ENCODE peak calls at places on chromosomes 16 and 17, in ten cellular contexts. W is H9, G is sigmoid colon, H is left lung, P is upper lobe of left lung, L is SK-N-SH, Q is heart left ventricle, U is keratinocyte, E is PC-3, V is hepatocyte. R is an unnamed sample. For H3K9me3, the result is how much of the 10 kb centered on the place peaks cover.

GRCh38 chr16:17305694-17306093 is 165.1 kb downstream of the XYLT1 start:
- DNase-seq in V (no peak), U (no peak), L (no peak), Q (no peak), H (no peak), E (no peak), W (no peak), G (no peak), P (no peak), R (no peak)

GRCh38 chr16:16861546-16861945 is 482.6 kb downstream of the NPIPA7 start:
- DNase-seq in Q (peak), G (no peak), E (peak), V (peak), L (peak), W (peak), H (no peak), U (no peak), P (no peak), R (no peak)

GRCh38 chr16:56608876-56609462 is 585 bp downstream of the MT2A start:
- DNase-seq in H (no peak), G (no peak), L (peak), E (no peak), P (peak), U (no peak), Q (peak), V (no peak), W (no peak), R (no peak)

GRCh38 chr17:1147664-1148063 is 32.1 kb downstream of the ABR start:
- DNase-seq in P (no peak), W (peak), V (peak), H (no peak), E (peak), U (peak), G (no peak), L (no peak), Q (peak), R (no peak)

GRCh38 chr16:23302045-23302956 is at the start of gene SCNN1B:
- DNase-seq in H (peak), Q (no peak), E (peak), P (peak), L (peak), V (no peak), W (peak), U (no peak), G (no peak), R (peak)

GRCh38 chr17:63579633-63580032 is 21.1 kb upstream of the TACO1 start:
- DNase-seq in V (peak), U (no peak), Q (no peak), L (no peak), G (no peak), H (no peak), E (no peak), P (no peak), W (peak), R (no peak)

GRCh38 chr17:29593546-29594440 is 861 bp downstream of the ANKRD13B start:
- DNase-seq in G (peak), H (no peak), P (no peak), V (peak), L (no peak), Q (peak), E (peak), U (no peak), W (peak), R (peak)

GRCh38 chr17:1648582-1649115 is 1.0 kb downstream of the RILP start:
- DNase-seq in H (peak), E (peak), Q (peak), W (peak), U (peak), P (peak), G (peak), V (peak), L (peak), R (peak)

GRCh38 chr17:7336240-7337175 is at the start of gene ACAP1:
- DNase-seq in Q (no peak), H (peak), W (peak), P (peak), G (no peak), V (no peak), L (no peak), E (no peak), U (no peak), R (peak)

GRCh38 chr16:57128787-57129389 is 36.5 kb downstream of the CPNE2 start:
- DNase-seq in W (no peak), E (no peak), P (no peak), U (no peak), Q (no peak), G (no peak), L (no peak), V (no peak), H (peak), R (no peak)

GRCh38 chr17:8746501-8747236 is 2.0 kb upstream of the CCDC42 start:
- DNase-seq in E (no peak), W (peak), Q (no peak), U (no peak), H (no peak), P (no peak), V (no peak), L (peak), G (no peak), R (no peak)

GRCh38 chr16:53865492-53865863 is 161.5 kb downstream of the FTO start:
- DNase-seq in E (no peak), G (no peak), Q (no peak), H (no peak), V (no peak), L (no peak), U (peak), P (no peak), W (no peak), R (no peak)

GRCh38 chr17:78541488-78542237 is 35.5 kb downstream of the DNAH17 start:
- DNase-seq in G (peak), H (no peak), W (no peak), E (peak), Q (peak), U (no peak), P (no peak), L (no peak), V (no peak), R (peak)

GRCh38 chr17:69142473-69142802 is 743 bp upstream of the ABCA6 start:
- DNase-seq in L (no peak), P (no peak), E (no peak), G (no peak), H (no peak), U (no peak), V (no peak), Q (no peak), W (no peak), R (no peak)

GRCh38 chr16:27452569-27453475 is 50.8 kb downstream of the IL21R start:
- DNase-seq in U (no peak), L (no peak), Q (no peak), W (no peak), G (no peak), H (no peak), E (no peak), P (no peak), V (no peak), R (no peak)

GRCh38 chr16:30121741-30122620 is 1.0 kb downstream of the MAPK3 start:
- DNase-seq in L (peak), P (peak), Q (peak), W (peak), H (peak), U (no peak), V (no peak), G (peak), E (no peak), R (peak)

GRCh38 chr16:68311316-68311620 is 449 bp downstream of the PRMT7 start:
- DNase-seq in V (no peak), P (no peak), E (peak), U (no peak), W (no peak), G (no peak), H (no peak), Q (no peak), L (no peak), R (no peak)

GRCh38 chr16:69100046-69100765 is 5.2 kb upstream of the HAS3 start:
- DNase-seq in Q (no peak), V (no peak), E (no peak), W (no peak), H (no peak), P (no peak), U (no peak), L (peak), G (no peak), R (peak)

GRCh38 chr16:5193877-5194276 is 96.3 kb upstream of the EEF2KMT start:
- DNase-seq in Q (no peak), L (no peak), W (no peak), E (no peak), U (no peak), V (no peak), H (no peak), P (no peak), G (no peak), R (no peak)

GRCh38 chr16:67405336-67405735 is 10.9 kb downstream of the ZDHHC1 start:
- DNase-seq in G (no peak), W (no peak), E (no peak), H (no peak), P (no peak), V (no peak), U (no peak), L (no peak), Q (no peak), R (no peak)

GRCh38 chr17:78908426-78908825 is 5.4 kb upstream of the CEP295NL start:
- DNase-seq in L (no peak), U (no peak), P (no peak), E (no peak), W (no peak), Q (no peak), V (no peak), G (no peak), H (no peak), R (no peak)

GRCh38 chr17:10197721-10198508 is 491 bp downstream of the GAS7 start:
- DNase-seq in Q (no peak), U (no peak), P (peak), G (no peak), W (peak), H (peak), E (no peak), L (peak), V (peak), R (peak)

GRCh38 chr17:83176956-83177583 is 97.7 kb downstream of the METRNL start:
- DNase-seq in H (no peak), Q (no peak), L (no peak), U (no peak), W (no peak), G (peak), E (no peak), P (no peak), V (no peak), R (no peak)

GRCh38 chr17:2393184-2393953 is 7.5 kb downstream of the MNT start:
- DNase-seq in U (no peak), Q (peak), L (peak), W (peak), V (peak), H (peak), E (peak), G (peak), P (peak), R (peak)

GRCh38 chr17:70945386-70945785 is 776.1 kb downstream of the KCNJ2 start:
- DNase-seq in E (no peak), G (no peak), Q (no peak), P (no peak), H (no peak), U (no peak), L (no peak), V (no peak), W (peak), R (no peak)

GRCh38 chr16:81967358-81967757 is 43.9 kb downstream of the SDR42E1 start:
- DNase-seq in W (no peak), H (no peak), P (no peak), E (no peak), G (no peak), U (no peak), V (no peak), Q (no peak), L (no peak), R (no peak)

GRCh38 chr16:81831722-81832126 is 52.6 kb downstream of the PLCG2 start:
- DNase-seq in W (peak), Q (peak), U (no peak), H (peak), E (no peak), G (peak), P (no peak), L (no peak), V (no peak), R (peak)

GRCh38 chr16:88527186-88527936 is 42.8 kb upstream of the ZC3H18 start:
- DNase-seq in E (peak), P (peak), L (peak), U (no peak), W (peak), H (peak), G (peak), Q (peak), V (peak), R (peak)

GRCh38 chr17:35898283-35899070 is 18.3 kb upstream of the CCL5 start:
- DNase-seq in V (no peak), P (no peak), L (no peak), Q (peak), U (no peak), G (no peak), E (peak), W (no peak), H (no peak), R (no peak)

GRCh38 chr16:46658925-46659324 is 30.1 kb downstream of the VPS35 start:
- DNase-seq in U (no peak), G (no peak), E (no peak), V (no peak), W (no peak), H (peak), L (no peak), P (no peak), Q (peak), R (no peak)

GRCh38 chr17:77451894-77452852 is 311.4 kb downstream of the SEC14L1 start:
- DNase-seq in H (peak), E (no peak), L (peak), G (peak), W (peak), Q (peak), U (no peak), V (peak), P (peak), R (peak)

GRCh38 chr17:77450742-77451270 is 310.0 kb downstream of the SEC14L1 start:
- DNase-seq in U (no peak), E (no peak), Q (no peak), H (no peak), V (no peak), P (no peak), G (no peak), W (no peak), L (no peak), R (no peak)

GRCh38 chr17:77449908-77450741 is 309.4 kb downstream of the SEC14L1 start:
- DNase-seq in H (peak), G (peak), L (peak), Q (peak), U (no peak), P (peak), E (peak), V (peak), W (peak), R (no peak)

GRCh38 chr17:77449373-77449907 is 308.7 kb downstream of the SEC14L1 start:
- DNase-seq in G (no peak), U (no peak), E (no peak), V (no peak), H (peak), L (peak), P (no peak), Q (no peak), W (no peak), R (no peak)

DNA sequence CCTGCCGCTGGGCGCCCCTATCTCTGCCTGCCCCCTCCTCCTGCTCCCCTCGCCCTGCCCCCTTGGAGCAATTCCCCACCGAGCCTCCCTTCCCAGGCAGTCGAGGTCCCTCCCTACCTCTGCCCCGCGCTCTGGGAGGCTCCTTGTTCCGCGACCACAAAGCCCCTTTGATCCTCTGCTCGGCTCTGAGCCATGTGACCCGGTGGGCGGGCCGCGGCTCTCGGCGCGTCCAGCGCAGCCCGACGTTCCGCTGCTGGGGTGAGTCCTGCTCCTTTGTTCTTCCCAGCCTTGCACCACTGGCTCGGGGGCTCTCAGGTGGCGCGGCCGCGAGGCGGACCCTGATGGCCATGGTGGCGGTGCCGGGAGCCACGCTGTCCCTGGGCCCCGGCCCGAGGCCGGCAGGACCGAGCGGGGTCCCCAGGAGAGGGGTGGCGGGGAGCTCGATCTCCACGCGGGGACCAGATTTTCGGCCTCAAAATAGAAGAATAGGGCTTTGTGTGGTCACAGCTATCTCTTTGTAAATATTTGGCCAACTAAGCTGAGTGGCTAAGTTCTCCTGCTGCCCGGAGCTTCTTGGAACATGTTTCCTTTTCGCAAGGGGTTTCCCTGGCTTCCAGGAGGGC is 310.6 kb downstream of the SEC14L1 start:
- DNase-seq in V (peak), L (peak), Q (peak), H (peak), E (no peak), P (peak), G (peak), W (peak), U (no peak), R (peak)
- H3K27ac ChIP-seq in V (peak), L (peak), Q (peak), H (peak), E (no peak), P (peak), G (peak), W (no peak), U (peak), R (peak)

GRCh38 chr17:22305356-22306071 is 613.2 kb downstream of the KCNJ18 start:
- DNase-seq in U (no peak), Q (no peak), V (no peak), H (no peak), L (no peak), E (no peak), W (no peak), P (peak), G (no peak), R (no peak)

DNA sequence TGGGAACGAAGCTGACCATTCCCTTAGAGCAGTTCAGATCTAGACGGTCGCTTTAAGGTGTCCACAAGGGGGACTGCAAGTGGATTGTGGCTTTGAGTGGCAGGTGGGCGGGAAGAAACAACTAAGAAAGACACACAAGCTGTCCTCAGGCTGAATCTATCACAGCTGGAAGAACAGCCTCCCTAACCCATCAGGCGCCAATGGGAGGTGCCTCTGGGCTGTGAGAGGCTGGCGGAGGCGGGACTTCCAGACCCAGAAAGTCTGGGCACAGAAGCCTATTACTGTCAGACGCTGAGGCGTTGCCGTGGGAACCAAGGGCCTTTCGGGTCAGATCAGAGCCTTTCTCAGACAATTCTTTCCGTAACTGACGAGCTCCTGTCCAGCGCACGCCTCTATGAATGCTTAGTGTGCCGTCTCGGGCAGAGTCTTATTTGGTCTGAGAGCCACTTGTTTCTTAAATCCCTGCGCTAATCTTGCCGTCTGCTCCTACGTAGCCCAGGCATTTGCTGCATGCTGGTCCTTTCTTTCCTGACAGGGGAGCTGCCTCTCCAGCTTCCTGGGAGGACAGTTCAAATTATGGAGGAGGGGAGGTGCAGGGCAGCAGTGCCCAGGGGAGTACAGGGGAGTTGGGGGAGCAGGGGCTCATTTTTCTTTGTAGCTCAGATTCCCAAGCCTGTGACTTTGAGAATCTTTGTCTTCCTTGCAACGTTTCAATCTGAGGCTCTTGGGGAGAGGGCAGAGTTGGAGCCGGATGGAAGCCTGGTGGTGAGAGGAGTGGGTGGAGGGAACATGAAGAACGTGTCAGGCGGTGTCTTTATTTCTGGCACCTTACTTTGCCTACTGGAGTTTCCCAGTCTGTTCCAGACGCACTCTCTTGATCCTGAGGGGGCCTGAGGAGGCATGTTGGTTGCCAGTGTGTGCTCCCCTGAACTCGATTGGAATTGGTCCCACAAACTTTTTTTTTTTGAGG is 618.7 kb downstream of the KCNJ18 start:
- DNase-seq in L (no peak), E (peak), V (no peak), W (no peak), U (no peak), Q (no peak), P (no peak), H (no peak), G (no peak), R (no peak)
- H3K9me3 ChIP-seq in L (under half), E (under half), V (under half), W (half or more), U (under half), Q (under half), P (under half), H (under half), G (under half), R (under half)

DNA sequence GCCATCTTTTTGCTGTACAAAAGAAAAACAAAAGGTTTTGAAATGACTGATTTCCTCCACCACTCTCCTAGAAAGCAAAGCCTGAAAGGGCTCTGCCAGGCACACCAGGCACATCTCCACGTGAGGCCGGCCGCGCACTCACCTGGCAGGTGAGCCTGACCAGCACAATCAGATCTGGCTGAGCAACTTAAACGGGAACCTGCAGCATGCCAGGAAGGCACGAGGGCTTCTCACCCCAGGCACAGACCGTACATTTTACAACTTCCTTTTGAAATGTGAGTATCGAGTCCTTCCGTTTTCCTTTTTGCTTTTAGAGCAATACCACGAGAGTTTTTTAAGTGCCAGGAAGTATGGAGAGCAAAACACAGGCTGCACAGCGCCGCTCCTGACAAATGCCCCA is 22.5 kb downstream of the SLC38A10 start:
- DNase-seq in L (no peak), W (no peak), V (no peak), G (no peak), Q (no peak), E (no peak), P (peak), U (no peak), H (peak), R (peak)
- H3K27ac ChIP-seq in L (no peak), W (no peak), V (no peak), G (no peak), Q (no peak), E (no peak), P (peak), U (no peak), H (peak), R (no peak)

GRCh38 chr16:35575432-35575821 is 2116.0 kb downstream of the TP53TG3F start:
- DNase-seq in V (no peak), G (no peak), W (no peak), E (no peak), L (no peak), P (no peak), Q (no peak), U (no peak), H (no peak), R (no peak)
- H3K9me3 ChIP-seq in V (under half), G (under half), W (half or more), E (under half), L (under half), P (under half), Q (under half), U (under half), H (under half), R (under half)

R was measured in upper lobe of right lung.